ENCODE peak calls at places on chromosomes 2 and 18, in eight cellular contexts. I is choroid plexus epithelial cell; W is gastrocnemius medialis; V is small intestine; J is right cardiac atrium; H is type B pancreatic cell; X is activated naive CD4-positive, alpha-beta T cell treated with Interleukin-2 at 50 U/mL for 16 hours; T is A172. K is an unnamed sample.
A peak's percentile ranks its signal among the peaks of the same experiment; 100 is the strongest.

GRCh38 chr18:5424903-5425302 is 118.9 kb downstream of the EPB41L3 start:
- DNase-seq in V (peak; percentile 33), W (no peak), X (no peak), J (no peak), H (no peak), I (peak; percentile 85), T (no peak), K (no peak)

GRCh38 chr2:190722061-190722759 is 73.3 kb downstream of the NAB1 start:
- DNase-seq in T (peak; percentile 20), W (no peak), V (no peak), X (peak; percentile 29), J (no peak), H (no peak), I (no peak), K (no peak)

GRCh38 chr2:30113617-30114293 is 33.1 kb upstream of the YPEL5 start:
- DNase-seq in J (no peak), X (no peak), I (peak; percentile 88), W (no peak), V (peak; percentile 10), H (no peak), T (peak; percentile 99), K (no peak)

GRCh38 chr18:51342815-51343214 is 145.3 kb upstream of the MEX3C start:
- DNase-seq in V (peak; percentile 71), X (peak; percentile 2), W (no peak), J (no peak), H (no peak), T (peak; percentile 80), I (peak; percentile 90), K (no peak)

GRCh38 chr2:3651686-3652516 is 6.1 kb upstream of the ALLC start:
- DNase-seq in V (peak; percentile 17), J (peak; percentile 55), W (no peak), I (peak; percentile 56), H (peak; percentile 81), T (no peak), X (peak; percentile 59), K (peak; percentile 12)

GRCh38 chr2:171404258-171404657 is 29.5 kb downstream of the METTL8 start:
- DNase-seq in X (no peak), W (no peak), T (peak; percentile 92), J (no peak), V (no peak), I (peak; percentile 68), H (no peak), K (no peak)

GRCh38 chr2:20226152-20226545 is 1.2 kb upstream of the SDC1 start:
- DNase-seq in T (no peak), J (no peak), V (no peak), X (no peak), I (no peak), H (peak; percentile 61), W (peak; percentile 1), K (no peak)

GRCh38 chr2:201933792-201934229 is 99.8 kb upstream of the FZD7 start:
- DNase-seq in X (no peak), J (no peak), V (no peak), W (peak; percentile 58), I (peak; percentile 45), H (no peak), T (no peak), K (no peak)

GRCh38 chr2:202091476-202091875 is 18.4 kb downstream of the KIAA2012 start:
- DNase-seq in I (peak; percentile 14), X (no peak), T (no peak), W (no peak), V (no peak), J (no peak), H (no peak), K (no peak)

GRCh38 chr2:84022810-84023431 is 436.2 kb downstream of the SUCLG1 start:
- DNase-seq in H (no peak), V (peak; percentile 68), X (no peak), I (peak; percentile 39), J (no peak), T (peak; percentile 72), W (no peak), K (peak; percentile 4)

GRCh38 chr2:133817680-133818566 is 249.7 kb upstream of the NCKAP5 start:
- DNase-seq in H (no peak), V (no peak), X (no peak), W (no peak), T (peak; percentile 99), I (peak; percentile 96), J (no peak), K (no peak)

GRCh38 chr2:43238176-43238575 is 11.8 kb upstream of the ZFP36L2 start:
- DNase-seq in T (no peak), W (no peak), H (no peak), V (no peak), J (no peak), X (no peak), I (peak; percentile 14), K (no peak)

GRCh38 chr18:2981212-2981728 is 31.7 kb downstream of the LPIN2 start:
- DNase-seq in J (no peak), X (no peak), V (peak; percentile 93), I (peak; percentile 97), H (no peak), W (no peak), T (peak; percentile 78), K (no peak)

K was measured in thyroid gland.